ENCODE peak calls at places on chromosome 15, in five cellular contexts. L is stimulated activated CD4-positive, alpha-beta T cell treated with anti-CD3 and anti-CD28 coated beads, Interleukin-12 subunit alpha, Interleukin-12 subunit beta, amount 100 ng/mL, for 4 hours; X is brain microvascular endothelial cell; V is CD4-positive, alpha-beta T cell; Y is RWPE1. T is an unnamed sample.

GRCh38 chr15:77781131-77782051 is 148.7 kb upstream of the LINGO1 start:
- DNase-seq in L (no peak), X (no peak), V (no peak), Y (no peak), T (no peak)

GRCh38 chr15:61556037-61556648 is 327.0 kb upstream of the RORA start:
- DNase-seq in L (no peak), X (peak), V (no peak), Y (peak), T (no peak)

GRCh38 chr15:50116477-50116876 is 2.6 kb downstream of the ATP8B4 start:
- DNase-seq in L (no peak), X (no peak), V (no peak), Y (no peak), T (no peak)

GRCh38 chr15:76176487-76177085 is 116.8 kb downstream of the TMEM266 start:
- DNase-seq in L (no peak), X (no peak), V (no peak), Y (no peak), T (no peak)

GRCh38 chr15:78047631-78048409 is 29.7 kb downstream of the TBC1D2B start:
- DNase-seq in L (no peak), X (no peak), V (no peak), Y (no peak), T (no peak)

GRCh38 chr15:36356978-36357582 is 222.3 kb upstream of the CDIN1 start:
- DNase-seq in L (no peak), X (peak), V (no peak), Y (no peak), T (no peak)

GRCh38 chr15:55737373-55737772 is 5.6 kb downstream of the PRTG start:
- DNase-seq in L (no peak), X (peak), V (no peak), Y (no peak), T (no peak)

GRCh38 chr15:46921906-46922305 is 795.4 kb upstream of the SEMA6D start:
- DNase-seq in L (no peak), X (no peak), V (no peak), Y (no peak), T (no peak)

GRCh38 chr15:57060799-57061198 is 142.4 kb downstream of the TCF12 start:
- DNase-seq in L (no peak), X (peak), V (no peak), Y (peak), T (no peak)

GRCh38 chr15:76209948-76210347 is 101.3 kb downstream of the ETFA start:
- DNase-seq in L (no peak), X (no peak), V (no peak), Y (no peak), T (no peak)

GRCh38 chr15:74240002-74240568 is 4.0 kb downstream of the CCDC33 start:
- DNase-seq in L (no peak), X (peak), V (no peak), Y (peak), T (peak)

GRCh38 chr15:37810381-37810780 is 124.1 kb upstream of the TMCO5A start:
- DNase-seq in L (no peak), X (no peak), V (no peak), Y (no peak), T (no peak)

GRCh38 chr15:80099246-80099645 is 39.8 kb downstream of the ZFAND6 start:
- DNase-seq in L (no peak), X (no peak), V (no peak), Y (no peak), T (no peak)

GRCh38 chr15:61173899-61174689 is 55.0 kb downstream of the RORA start:
- DNase-seq in L (no peak), X (no peak), V (no peak), Y (no peak), T (no peak)

GRCh38 chr15:39227001-39227400 is 353.9 kb upstream of the THBS1 start:
- DNase-seq in L (no peak), X (no peak), V (no peak), Y (no peak), T (no peak)

GRCh38 chr15:58498821-58499580 is 67.2 kb downstream of the LIPC start:
- DNase-seq in L (no peak), X (peak), V (no peak), Y (peak), T (no peak)

GRCh38 chr15:80367094-80367493 is 37.1 kb upstream of the ARNT2 start:
- DNase-seq in L (no peak), X (peak), V (no peak), Y (no peak), T (no peak)

GRCh38 chr15:98077186-98077585 is 116.7 kb downstream of the ARRDC4 start:
- DNase-seq in L (no peak), X (no peak), V (no peak), Y (peak), T (no peak)

GRCh38 chr15:66775127-66776105 is 73.4 kb downstream of the SMAD6 start:
- DNase-seq in L (no peak), X (no peak), V (no peak), Y (no peak), T (no peak)

GRCh38 chr15:84594617-84595290 is 6.1 kb upstream of the ZSCAN2 start:
- DNase-seq in L (no peak), X (no peak), V (no peak), Y (no peak), T (no peak)

GRCh38 chr15:70071799-70072198 is 25.9 kb downstream of the TLE3 start:
- DNase-seq in L (no peak), X (no peak), V (no peak), Y (no peak), T (no peak)

GRCh38 chr15:41661078-41661528 is 898 bp downstream of the MGA start:
- DNase-seq in L (no peak), X (no peak), V (no peak), Y (peak), T (no peak)

GRCh38 chr15:50355612-50355905 is 561 bp upstream of the GABPB1 start:
- DNase-seq in L (no peak), X (no peak), V (no peak), Y (no peak), T (no peak)

GRCh38 chr15:69014454-69014853 is at the start of gene NOX5:
- DNase-seq in L (no peak), X (no peak), V (no peak), Y (peak), T (no peak)

GRCh38 chr15:47903369-47903768 is 186.1 kb downstream of the SEMA6D start:
- DNase-seq in L (no peak), X (no peak), V (no peak), Y (no peak), T (no peak)

GRCh38 chr15:85588657-85589056 is 206.1 kb downstream of the KLHL25 start:
- DNase-seq in L (no peak), X (peak), V (no peak), Y (no peak), T (no peak)

GRCh38 chr15:52295421-52295991 is at the start of gene MYO5C:
- DNase-seq in L (no peak), X (no peak), V (no peak), Y (peak), T (peak)

T was measured in NCI-H1048.